ENCODE peak calls at places on chromosomes 4 and X, in seven cellular contexts. C is IMR-90, D is mesendoderm, G is H9, Y is H1, W is trophoblast cell, A is neuronal stem cell. Q is an unnamed sample.
A peak's percentile ranks its signal among the peaks of the same experiment; 100 is the strongest.

GRCh38 chr4:20625460-20625859 is 74.8 kb upstream of the PACRGL start:
- DNase-seq in G (no peak), A (no peak), C (no peak), W (no peak), D (no peak), Y (no peak), Q (no peak)

GRCh38 chr4:164116286-164116685 is 621.8 kb downstream of the TMA16 start:
- DNase-seq in Y (no peak), D (no peak), W (no peak), C (no peak), A (no peak), G (no peak), Q (no peak)

GRCh38 chrX:68254738-68255645 is 178.3 kb downstream of the OPHN1 start:
- DNase-seq in Y (no peak), A (no peak), W (no peak), D (no peak), C (peak; percentile 3), G (no peak), Q (no peak)

GRCh38 chrX:151596282-151596681 is 32.8 kb downstream of the PASD1 start:
- DNase-seq in W (no peak), G (no peak), A (no peak), Y (no peak), D (peak; percentile 2), C (no peak), Q (no peak)

GRCh38 chr4:91113130-91113706 is 986.0 kb downstream of the CCSER1 start:
- DNase-seq in W (no peak), A (peak; percentile 23), D (peak; percentile 79), C (peak; percentile 6), Y (no peak), G (no peak), Q (peak; percentile 34)

GRCh38 chr4:30862176-30862575 is 142.0 kb downstream of the PCDH7 start:
- DNase-seq in D (no peak), A (no peak), G (no peak), C (no peak), W (no peak), Y (no peak), Q (no peak)

GRCh38 chr4:40227284-40227683 is 30.5 kb downstream of the RHOH start:
- DNase-seq in W (no peak), A (no peak), D (peak; percentile 16), Y (no peak), G (no peak), C (no peak), Q (no peak)

GRCh38 chr4:144591401-144591800 is 54.6 kb upstream of the HHIP start:
- DNase-seq in D (no peak), Y (no peak), A (no peak), G (no peak), C (peak; percentile 89), W (no peak), Q (peak; percentile 20)

GRCh38 chr4:2948895-2949781 is 14.1 kb downstream of the NOP14 start:
- DNase-seq in C (no peak), D (peak; percentile 62), Y (no peak), A (no peak), G (peak; percentile 41), W (peak; percentile 55), Q (peak; percentile 31)

GRCh38 chr4:138650917-138651564 is 364.5 kb upstream of the NOCT start:
- DNase-seq in Y (no peak), A (no peak), G (no peak), D (peak; percentile 89), C (peak; percentile 89), W (no peak), Q (peak; percentile 80)

GRCh38 chrX:21944136-21944615 is 3.7 kb downstream of the SMS start:
- DNase-seq in D (peak; percentile 53), A (no peak), Y (no peak), W (no peak), G (peak; percentile 52), C (no peak), Q (no peak)

GRCh38 chrX:155148724-155149537 is 67.3 kb upstream of the VBP1 start:
- DNase-seq in W (no peak), D (peak; percentile 34), G (no peak), A (peak; percentile 0), Y (no peak), C (peak; percentile 11), Q (peak; percentile 6)

DNA sequence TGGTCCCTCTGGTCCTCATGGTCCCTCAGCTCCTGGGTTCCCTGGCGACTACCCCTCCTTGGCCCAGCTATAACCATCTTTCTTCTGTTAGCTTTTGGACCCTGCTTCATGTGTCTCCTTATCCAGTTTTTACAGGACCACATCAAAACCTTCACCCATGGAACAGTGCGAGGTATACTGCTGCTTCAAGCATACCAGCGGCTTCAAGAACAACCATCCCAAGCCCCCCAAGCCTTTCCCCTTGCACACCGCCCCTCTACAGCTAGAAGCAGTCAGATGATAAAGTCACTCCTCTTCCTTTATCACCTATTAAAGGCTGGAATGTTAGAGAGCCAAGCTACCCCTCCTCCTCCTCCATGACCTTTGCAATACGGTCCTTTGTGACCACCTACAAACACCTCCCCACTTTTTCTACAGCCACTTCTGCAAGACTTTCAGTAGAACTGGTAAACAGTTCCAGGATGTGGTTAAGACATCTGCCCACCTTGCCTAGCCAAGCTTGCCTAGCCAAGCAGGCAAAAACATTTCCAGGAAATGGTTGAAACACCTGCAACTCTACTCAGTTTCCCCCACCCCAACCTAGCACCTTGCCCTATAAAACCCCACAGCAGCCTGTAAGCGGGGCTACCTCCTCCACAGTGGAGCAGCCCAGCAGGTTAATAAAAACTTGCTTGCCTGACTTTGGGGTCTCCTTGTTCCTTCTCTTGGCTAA is 125.7 kb downstream of the ZC4H2 start:
- DNase-seq in C (no peak), G (no peak), D (no peak), Y (no peak), A (no peak), W (no peak), Q (no peak)
- H4K8ac ChIP-seq in C (no peak overlapping the region), G (no peak overlapping the region), D (no peak overlapping the region), Y (no peak overlapping the region), A (no peak overlapping the region), W (no peak overlapping the region), Q (no peak overlapping the region)

GRCh38 chrX:9867214-9867613 is 81.0 kb downstream of the SHROOM2 start:
- DNase-seq in G (no peak), C (no peak), Y (no peak), D (no peak), W (no peak), A (no peak), Q (no peak)

GRCh38 chrX:9867753-9868152 is 81.5 kb downstream of the SHROOM2 start:
- DNase-seq in A (no peak), Y (no peak), C (peak; percentile 62), D (no peak), W (peak; percentile 34), G (no peak), Q (no peak)

GRCh38 chrX:9864011-9864410 is 77.8 kb downstream of the SHROOM2 start:
- DNase-seq in C (no peak), Y (no peak), W (peak; percentile 85), D (peak; percentile 84), G (no peak), A (no peak), Q (no peak)

GRCh38 chrX:9866633-9867032 is 80.4 kb downstream of the SHROOM2 start:
- DNase-seq in A (no peak), Y (no peak), C (no peak), G (no peak), W (no peak), D (no peak), Q (peak; percentile 47)

GRCh38 chrX:9865804-9866471 is 79.7 kb downstream of the SHROOM2 start:
- DNase-seq in Y (no peak), W (no peak), A (no peak), D (peak; percentile 48), G (no peak), C (peak; percentile 61), Q (peak; percentile 71)
- H4K8ac ChIP-seq in Y (no peak overlapping the region), W (peak overlapping the region; percentile 10), A (no peak overlapping the region), D (no peak overlapping the region), G (no peak overlapping the region), C (no peak overlapping the region), Q (no peak overlapping the region)

DNA sequence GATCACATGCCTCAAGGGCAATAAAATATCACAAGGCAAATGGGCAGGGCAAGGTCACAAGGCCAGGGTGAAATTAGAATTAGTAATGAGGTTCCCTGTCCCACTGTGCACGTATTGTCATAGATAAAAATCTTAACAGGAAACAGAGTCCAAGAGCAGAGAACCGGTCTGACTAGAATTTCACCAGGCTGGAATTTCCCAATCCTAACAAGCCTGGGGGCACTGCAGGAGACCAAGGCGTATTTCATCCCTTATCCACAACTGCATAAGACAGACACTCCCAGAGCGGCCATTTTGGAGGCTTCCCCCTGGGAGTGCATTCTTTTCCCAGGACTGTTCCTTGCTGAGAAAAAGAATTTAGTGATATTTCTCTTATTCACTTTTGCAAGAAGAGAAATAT is 25.9 kb upstream of the PRDM5 start:
- DNase-seq in A (no peak), C (no peak), W (peak; percentile 58), Y (no peak), D (peak; percentile 34), G (no peak), Q (no peak)
- H4K8ac ChIP-seq in A (no peak overlapping the region), C (no peak overlapping the region), W (no peak overlapping the region), Y (no peak overlapping the region), D (no peak overlapping the region), G (no peak overlapping the region), Q (no peak overlapping the region)

DNA sequence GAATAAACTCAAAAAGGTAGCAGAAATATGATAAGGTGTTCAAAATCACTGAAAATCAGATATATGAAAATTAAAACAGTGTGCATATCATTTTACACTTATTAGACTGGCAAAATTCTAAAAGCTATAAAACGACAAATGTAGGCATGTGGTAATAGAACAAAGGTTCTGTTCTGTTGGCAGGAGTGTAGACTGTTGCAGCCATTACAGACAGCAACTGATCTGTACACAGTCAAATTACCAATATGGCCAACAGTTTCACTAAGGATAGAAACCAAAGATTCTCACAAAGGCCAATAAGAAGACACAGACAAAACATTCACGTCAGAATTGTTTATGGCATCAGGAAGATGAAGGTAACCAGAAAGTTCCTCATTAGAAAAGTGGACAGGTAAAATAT is 112.8 kb upstream of the PLS3 start:
- DNase-seq in A (no peak), Y (no peak), W (no peak), D (no peak), G (no peak), C (no peak), Q (no peak)
- H4K8ac ChIP-seq in A (no peak overlapping the region), Y (no peak overlapping the region), W (no peak overlapping the region), D (no peak overlapping the region), G (no peak overlapping the region), C (no peak overlapping the region), Q (no peak overlapping the region)

DNA sequence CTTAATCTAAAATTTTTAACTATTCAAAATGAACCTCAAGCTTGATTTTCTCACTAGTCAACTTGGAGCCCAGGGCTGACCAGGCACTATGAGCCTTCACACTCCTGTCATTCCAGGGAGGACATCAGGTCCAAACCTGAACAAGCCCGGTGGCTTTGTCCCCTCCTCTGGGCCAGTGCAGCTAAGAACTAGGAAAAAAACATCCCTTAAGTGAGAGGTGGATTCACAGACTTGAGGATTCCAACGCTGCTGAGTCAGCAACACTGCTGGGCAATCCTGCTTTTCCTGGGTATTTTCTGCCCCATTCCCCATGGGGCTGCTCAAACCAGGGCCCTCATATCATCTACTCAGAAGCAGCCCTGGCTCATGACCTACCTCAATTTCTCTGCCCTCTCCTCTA is 4.0 kb downstream of the RNF212 start:
- DNase-seq in D (no peak), Y (no peak), W (no peak), C (no peak), G (no peak), A (no peak), Q (no peak)
- H4K8ac ChIP-seq in D (no peak overlapping the region), Y (no peak overlapping the region), W (no peak overlapping the region), C (no peak overlapping the region), G (no peak overlapping the region), A (no peak overlapping the region), Q (no peak overlapping the region)